ENCODE peak calls at places on chromosomes 11 and 22, in four cellular contexts. One of them, this sample, is unnamed.

GRCh38 chr11:44987506-44987905 is 36.8 kb upstream of the TP53I11 start:
- DNase-seq in cardiac fibroblast: no peak
- DNase-seq in GM20000: no peak
- DNase-seq in fibroblast of villous mesenchyme: no peak
- DNase-seq in this sample: no peak

GRCh38 chr11:107705027-107705426 is 6.8 kb downstream of the SLN start:
- DNase-seq in fibroblast of villous mesenchyme: peak; percentile 89
- DNase-seq in GM20000: no peak
- DNase-seq in cardiac fibroblast: peak; percentile 74
- DNase-seq in this sample: peak; percentile 86

GRCh38 chr11:66919938-66920337 is 38.2 kb downstream of the PC start:
- DNase-seq in cardiac fibroblast: no peak
- DNase-seq in fibroblast of villous mesenchyme: no peak
- DNase-seq in GM20000: no peak
- DNase-seq in this sample: no peak

GRCh38 chr11:34259087-34259486 is 98.7 kb downstream of the ABTB2 start:
- DNase-seq in cardiac fibroblast: no peak
- DNase-seq in GM20000: no peak
- DNase-seq in fibroblast of villous mesenchyme: no peak
- DNase-seq in this sample: no peak

GRCh38 chr22:42720263-42721044 is at the start of gene A4GALT:
- DNase-seq in GM20000: peak; percentile 87
- DNase-seq in cardiac fibroblast: peak; percentile 26
- DNase-seq in fibroblast of villous mesenchyme: no peak
- DNase-seq in this sample: no peak

GRCh38 chr11:122758974-122759373 is 79.3 kb upstream of the CRTAM start:
- DNase-seq in fibroblast of villous mesenchyme: no peak
- DNase-seq in cardiac fibroblast: peak; percentile 70
- DNase-seq in GM20000: no peak
- DNase-seq in this sample: peak; percentile 59

GRCh38 chr22:19545935-19546207 is 21.7 kb upstream of the CLDN5 start:
- DNase-seq in GM20000: no peak
- DNase-seq in cardiac fibroblast: no peak
- DNase-seq in fibroblast of villous mesenchyme: no peak
- DNase-seq in this sample: no peak

GRCh38 chr11:93849751-93850584 is 450 bp downstream of the VSTM5 start:
- DNase-seq in GM20000: no peak
- DNase-seq in cardiac fibroblast: peak; percentile 29
- DNase-seq in fibroblast of villous mesenchyme: peak; percentile 13
- DNase-seq in this sample: peak; percentile 15

GRCh38 chr22:46748948-46749681 is 11.1 kb upstream of the CERK start:
- DNase-seq in cardiac fibroblast: peak; percentile 47
- DNase-seq in fibroblast of villous mesenchyme: peak; percentile 74
- DNase-seq in GM20000: no peak
- DNase-seq in this sample: peak; percentile 41

GRCh38 chr11:61158691-61159381 is 2.4 kb downstream of the VPS37C start:
- DNase-seq in fibroblast of villous mesenchyme: peak; percentile 84
- DNase-seq in GM20000: no peak
- DNase-seq in cardiac fibroblast: peak; percentile 60
- DNase-seq in this sample: peak; percentile 87

GRCh38 chr11:75849917-75850316 is 34.9 kb downstream of the UVRAG start:
- DNase-seq in fibroblast of villous mesenchyme: no peak
- DNase-seq in cardiac fibroblast: no peak
- DNase-seq in GM20000: no peak
- DNase-seq in this sample: no peak

This sample was measured in fibroblast of pulmonary artery.